ENCODE peak calls at places on chromosomes 12 and 14, in six cellular contexts. A, H, D, U, B and Z are unnamed samples.

GRCh38 chr12:48818831-48819590 is 715 bp downstream of the CACNB3 start:
- DNase-seq in A (peak; percentile 20), H (no peak), D (no peak), U (no peak), B (no peak), Z (no peak)

GRCh38 chr14:104366931-104367810 is 212.4 kb upstream of the C14orf180 start:
- DNase-seq in A (no peak), H (no peak), D (no peak), U (no peak), B (no peak), Z (no peak)

GRCh38 chr12:107494331-107494730 is 191.3 kb upstream of the PWP1 start:
- DNase-seq in A (no peak), H (no peak), D (no peak), U (no peak), B (no peak), Z (no peak)

GRCh38 chr12:28100717-28101116 is 89.5 kb upstream of the CCDC91 start:
- DNase-seq in A (no peak), H (no peak), D (no peak), U (no peak), B (no peak), Z (no peak)

GRCh38 chr14:36654185-36655053 is 7.2 kb upstream of the PAX9 start:
- DNase-seq in A (no peak), H (no peak), D (no peak), U (no peak), B (no peak), Z (no peak)

GRCh38 chr12:116592116-116592637 is 33.0 kb downstream of the MAP1LC3B2 start:
- DNase-seq in A (no peak), H (no peak), D (no peak), U (no peak), B (no peak), Z (no peak)

GRCh38 chr12:26317942-26318565 is 122.7 kb downstream of the SSPN start:
- DNase-seq in A (no peak), H (peak; percentile 98), D (peak; percentile 98), U (peak; percentile 73), B (no peak), Z (no peak)

GRCh38 chr12:55822228-55822627 is 4.4 kb downstream of the ORMDL2 start:
- DNase-seq in A (no peak), H (no peak), D (no peak), U (no peak), B (no peak), Z (no peak)

GRCh38 chr12:117516034-117516433 is 154.6 kb upstream of the NOS1 start:
- DNase-seq in A (no peak), H (no peak), D (no peak), U (no peak), B (no peak), Z (no peak)

GRCh38 chr12:59491877-59492276 is 104.0 kb upstream of the SLC16A7 start:
- DNase-seq in A (no peak), H (no peak), D (no peak), U (no peak), B (no peak), Z (no peak)

GRCh38 chr12:123973552-123974341 is 732 bp downstream of the ZNF664 start:
- DNase-seq in A (peak; percentile 31), H (no peak), D (peak; percentile 49), U (no peak), B (peak; percentile 82), Z (no peak)

GRCh38 chr12:106760184-106760531 is 14.3 kb upstream of the RIC8B start:
- DNase-seq in A (peak; percentile 66), H (peak; percentile 25), D (no peak), U (no peak), B (no peak), Z (peak; percentile 89)

GRCh38 chr12:88726806-88727722 is 146.8 kb upstream of the KITLG start:
- DNase-seq in A (no peak), H (peak; percentile 57), D (peak; percentile 54), U (peak; percentile 32), B (no peak), Z (no peak)

GRCh38 chr12:6697584-6698351 is 2.8 kb downstream of the PIANP start:
- DNase-seq in A (no peak), H (peak; percentile 71), D (peak; percentile 48), U (peak; percentile 52), B (no peak), Z (no peak)

GRCh38 chr14:69648480-69649414 is 37.4 kb downstream of the SUSD6 start:
- DNase-seq in A (no peak), H (peak; percentile 60), D (no peak), U (peak; percentile 64), B (no peak), Z (no peak)

GRCh38 chr12:92029902-92030586 is 115.6 kb downstream of the BTG1 start:
- DNase-seq in A (no peak), H (no peak), D (no peak), U (no peak), B (no peak), Z (no peak)

GRCh38 chr14:34103176-34103575 is 152.3 kb upstream of the EGLN3 start:
- DNase-seq in A (no peak), H (no peak), D (no peak), U (no peak), B (no peak), Z (no peak)

GRCh38 chr12:1138691-1139090 is 147.7 kb downstream of the ERC1 start:
- DNase-seq in A (no peak), H (no peak), D (no peak), U (no peak), B (no peak), Z (no peak)

GRCh38 chr14:37457334-37457733 is 137.7 kb downstream of the FOXA1 start:
- DNase-seq in A (no peak), H (no peak), D (peak; percentile 41), U (no peak), B (no peak), Z (no peak)

GRCh38 chr12:28591831-28592230 is 401.6 kb downstream of the CCDC91 start:
- DNase-seq in A (no peak), H (no peak), D (no peak), U (no peak), B (no peak), Z (no peak)

GRCh38 chr12:28442101-28442500 is 251.8 kb downstream of the CCDC91 start:
- DNase-seq in A (no peak), H (no peak), D (no peak), U (no peak), B (no peak), Z (no peak)

GRCh38 chr14:63761356-63762117 is 33.7 kb upstream of the SGPP1 start:
- DNase-seq in A (no peak), H (no peak), D (no peak), U (no peak), B (no peak), Z (no peak)

GRCh38 chr12:24741216-24741615 is 207.7 kb downstream of the BCAT1 start:
- DNase-seq in A (no peak), H (no peak), D (no peak), U (no peak), B (no peak), Z (no peak)

GRCh38 chr14:61973981-61974380 is 211.8 kb downstream of the SNAPC1 start:
- DNase-seq in A (no peak), H (peak; percentile 19), D (peak; percentile 32), U (peak; percentile 36), B (no peak), Z (no peak)

GRCh38 chr12:124386661-124387509 is 92.0 kb downstream of the RFLNA start:
- DNase-seq in A (no peak), H (peak; percentile 50), D (no peak), U (no peak), B (no peak), Z (no peak)

GRCh38 chr14:23618415-23618988 is 17.7 kb upstream of the DHRS2 start:
- DNase-seq in A (no peak), H (no peak), D (no peak), U (no peak), B (no peak), Z (no peak)
- H3K4me3 ChIP-seq in A (no peak overlapping the region), H (no peak overlapping the region), D (no peak overlapping the region), U (no peak overlapping the region), B (no peak overlapping the region), Z (no peak overlapping the region)

GRCh38 chr14:99611639-99612038 is 7.6 kb upstream of the CCDC85C start:
- DNase-seq in A (no peak), H (no peak), D (no peak), U (no peak), B (no peak), Z (no peak)

GRCh38 chr14:99606359-99606758 is 2.4 kb upstream of the CCDC85C start:
- DNase-seq in A (no peak), H (no peak), D (no peak), U (no peak), B (no peak), Z (no peak)

GRCh38 chr14:99612065-99612736 is 8.2 kb upstream of the CCDC85C start:
- DNase-seq in A (no peak), H (no peak), D (peak; percentile 94), U (no peak), B (no peak), Z (no peak)

GRCh38 chr14:99608591-99608990 is 4.6 kb upstream of the CCDC85C start:
- DNase-seq in A (no peak), H (no peak), D (no peak), U (no peak), B (no peak), Z (no peak)

DNA sequence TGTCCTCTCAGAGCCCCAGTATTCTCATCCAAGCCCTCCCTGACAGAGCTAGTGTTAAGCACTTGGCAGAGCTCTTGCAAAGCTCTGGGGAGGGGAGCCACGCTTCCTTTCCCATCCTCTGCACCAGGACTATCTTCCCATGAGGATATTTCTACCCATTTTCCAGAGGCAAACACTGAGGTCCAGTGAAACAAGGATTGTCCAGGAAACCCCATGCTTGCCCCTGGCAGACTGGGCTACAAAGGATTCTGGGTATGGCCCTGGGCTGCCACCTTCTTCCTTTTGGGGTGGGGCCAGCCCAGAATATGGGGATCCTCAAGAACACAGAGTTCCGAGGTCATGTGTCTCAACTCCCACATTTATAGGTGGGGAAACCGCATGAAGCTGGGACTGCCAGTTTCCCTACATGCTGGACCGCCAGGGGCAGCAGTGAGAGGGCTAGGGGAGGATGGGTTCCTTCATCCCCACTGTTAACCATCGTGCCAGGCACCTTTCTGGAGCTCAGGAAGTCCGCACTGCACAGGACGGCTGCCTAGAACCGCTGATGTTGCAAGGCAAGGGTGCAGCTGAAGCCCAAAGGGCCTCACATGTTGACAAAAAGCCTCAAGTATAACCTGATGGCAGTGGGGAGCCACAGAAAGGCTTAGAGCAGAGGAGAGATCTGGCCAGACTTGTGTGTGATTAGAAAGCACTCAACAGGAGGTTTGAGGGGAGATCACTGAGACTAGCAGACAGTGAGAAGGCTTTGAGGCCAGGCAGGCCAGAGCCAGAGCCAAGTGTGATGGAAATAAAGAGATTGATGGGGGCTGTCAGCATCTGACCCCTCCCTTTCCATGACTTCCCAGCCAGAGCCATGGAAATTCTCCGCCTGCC is 5.5 kb upstream of the CCDC85C start:
- DNase-seq in A (no peak), H (peak; percentile 30), D (no peak), U (no peak), B (no peak), Z (no peak)
- TF ChIP-seq CTCF in A (no peak), H (peak; percentile 73), D (no peak), U (peak; percentile 63), B (no peak), Z (no peak)

GRCh38 chr12:64058541-64059321 is 163.4 kb downstream of the KICS2 start:
- DNase-seq in A (no peak), H (no peak), D (no peak), U (no peak), B (no peak), Z (no peak)
- H3K4me3 ChIP-seq in A (no peak overlapping the region), H (no peak overlapping the region), D (no peak overlapping the region), U (no peak overlapping the region), B (no peak overlapping the region), Z (no peak overlapping the region)

DNA sequence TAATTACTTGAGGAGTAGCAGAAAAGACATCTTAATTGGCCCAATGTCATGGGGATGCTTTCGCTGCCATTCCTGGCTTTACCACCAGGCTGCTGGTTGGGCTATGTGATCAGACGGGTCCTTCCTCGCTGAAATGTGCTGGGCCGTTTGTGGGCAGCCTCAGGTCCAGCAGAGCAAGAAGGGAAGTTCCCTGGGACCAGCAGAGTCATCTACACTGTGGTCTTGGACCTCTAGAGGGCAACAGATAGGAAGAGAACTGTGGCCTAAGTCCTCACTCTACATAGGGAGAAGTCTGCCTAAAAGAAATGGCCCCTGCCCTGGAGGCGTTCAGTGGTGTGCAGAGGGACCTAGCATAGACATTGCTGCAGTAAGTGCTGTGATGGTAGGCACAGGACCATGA is 10.9 kb downstream of the EVL start:
- DNase-seq in A (no peak), H (peak; percentile 57), D (peak; percentile 56), U (peak; percentile 14), B (no peak), Z (no peak)
- TF ChIP-seq CTCF in A (peak; percentile 7), H (peak; percentile 35), D (peak; percentile 42), U (no peak), B (peak; percentile 9), Z (peak; percentile 59)